ENCODE peak calls at places on chromosomes 13 and 19, in eight cellular contexts. H is H1; J is stimulated activated CD8-positive, alpha-beta memory T cell treated with anti-CD3 and anti-CD28 coated beads, Interleukin-15, amount 100 ng/mL, for 4 hours; O is CD4-positive, CD25-positive, alpha-beta regulatory T cell; A is activated CD4-positive, alpha-beta T cell treated with anti-CD3 and anti-CD28 coated beads, Interleukin-2, amount 50 U/mL, for 48 hours; V is LHCN-M2; X is MM.1S; Z is stimulated activated CD4-positive, alpha-beta T cell treated with anti-CD3 and anti-CD28 coated beads, Interleukin-4, amount 100 ng/mL, for 24 hours. E is an unnamed sample.

GRCh38 chr13:30581582-30581981 is 36.1 kb upstream of the USPL1 start:
- DNase-seq in H (no peak), J (no peak), O (peak), A (no peak), V (peak), X (peak), Z (no peak), E (peak)

GRCh38 chr13:105202384-105202783 is 1333.1 kb downstream of the EFNB2 start:
- DNase-seq in H (no peak), J (no peak), O (no peak), A (no peak), V (peak), X (peak), Z (no peak), E (peak)

GRCh38 chr19:35353635-35354034 is 4.6 kb upstream of the FFAR3 start:
- DNase-seq in H (no peak), J (no peak), O (no peak), A (peak), V (no peak), X (no peak), Z (no peak), E (no peak)

GRCh38 chr19:29687897-29688728 is 22.9 kb downstream of the PLEKHF1 start:
- DNase-seq in H (no peak), J (no peak), O (no peak), A (no peak), V (peak), X (no peak), Z (no peak), E (no peak)

GRCh38 chr13:30256713-30257432 is 50.5 kb downstream of the KATNAL1 start:
- DNase-seq in H (no peak), J (no peak), O (no peak), A (no peak), V (no peak), X (no peak), Z (no peak), E (no peak)

GRCh38 chr19:19517235-19517619 is 1.2 kb downstream of the NDUFA13 start:
- DNase-seq in H (no peak), J (no peak), O (no peak), A (no peak), V (no peak), X (no peak), Z (no peak), E (no peak)

GRCh38 chr13:49584771-49585182 is 581 bp downstream of the RCBTB1 start:
- DNase-seq in H (no peak), J (no peak), O (peak), A (no peak), V (no peak), X (peak), Z (no peak), E (no peak)

GRCh38 chr13:46582190-46582589 is 29.2 kb downstream of the LRCH1 start:
- DNase-seq in H (no peak), J (no peak), O (no peak), A (no peak), V (no peak), X (no peak), Z (no peak), E (no peak)

GRCh38 chr19:51138549-51138979 is 3.5 kb upstream of the SIGLEC7 start:
- DNase-seq in H (no peak), J (no peak), O (no peak), A (no peak), V (no peak), X (no peak), Z (no peak), E (no peak)

GRCh38 chr13:102291587-102292218 is 110.1 kb downstream of the FGF14 start:
- DNase-seq in H (no peak), J (no peak), O (no peak), A (no peak), V (peak), X (no peak), Z (no peak), E (no peak)

GRCh38 chr19:14473915-14474578 is 1.1 kb downstream of the PTGER1 start:
- DNase-seq in H (no peak), J (no peak), O (no peak), A (no peak), V (no peak), X (no peak), Z (no peak), E (no peak)

GRCh38 chr13:90889906-90890305 is 457.6 kb upstream of the MIR17HG start:
- DNase-seq in H (no peak), J (no peak), O (no peak), A (no peak), V (no peak), X (no peak), Z (no peak), E (no peak)

GRCh38 chr19:55075366-55075998 is at the start of gene EPS8L1:
- DNase-seq in H (no peak), J (no peak), O (no peak), A (no peak), V (no peak), X (no peak), Z (no peak), E (no peak)

GRCh38 chr13:113001251-113002140 is 32.5 kb downstream of the MCF2L start:
- DNase-seq in H (no peak), J (no peak), O (no peak), A (no peak), V (peak), X (no peak), Z (no peak), E (no peak)

GRCh38 chr19:34480971-34481821 is at the start of gene WTIP:
- DNase-seq in H (no peak), J (no peak), O (no peak), A (no peak), V (peak), X (no peak), Z (no peak), E (no peak)

GRCh38 chr19:42478765-42479307 is 36.1 kb upstream of the CXCL17 start:
- DNase-seq in H (no peak), J (no peak), O (no peak), A (no peak), V (no peak), X (no peak), Z (no peak), E (no peak)

GRCh38 chr13:75468602-75469001 is 13.4 kb downstream of the TBC1D4 start:
- DNase-seq in H (no peak), J (no peak), O (no peak), A (no peak), V (no peak), X (no peak), Z (no peak), E (no peak)

GRCh38 chr13:36807616-36808015 is 11.4 kb upstream of the RFXAP start:
- DNase-seq in H (no peak), J (no peak), O (no peak), A (no peak), V (peak), X (no peak), Z (no peak), E (no peak)

GRCh38 chr19:16889883-16890460 is 1.2 kb downstream of the F2RL3 start:
- DNase-seq in H (no peak), J (no peak), O (no peak), A (no peak), V (no peak), X (no peak), Z (no peak), E (no peak)

GRCh38 chr19:277581-278165 is 13.5 kb downstream of the PLPP2 start:
- DNase-seq in H (no peak), J (no peak), O (no peak), A (no peak), V (no peak), X (no peak), Z (no peak), E (no peak)

GRCh38 chr19:45179063-45179847 is 671 bp downstream of the BLOC1S3 start:
- DNase-seq in H (no peak), J (no peak), O (peak), A (peak), V (no peak), X (peak), Z (peak), E (peak)

GRCh38 chr13:43848250-43848649 is 31.3 kb downstream of the CCDC122 start:
- DNase-seq in H (no peak), J (no peak), O (no peak), A (no peak), V (peak), X (no peak), Z (no peak), E (no peak)

GRCh38 chr13:100440756-100441421 is 147.7 kb downstream of the GGACT start:
- DNase-seq in H (no peak), J (no peak), O (no peak), A (no peak), V (peak), X (no peak), Z (no peak), E (no peak)

GRCh38 chr13:111474136-111475002 is 153.9 kb downstream of the TEX29 start:
- DNase-seq in H (peak), J (no peak), O (peak), A (no peak), V (peak), X (no peak), Z (no peak), E (no peak)

GRCh38 chr19:14795078-14795721 is 16.8 kb upstream of the ADGRE2 start:
- DNase-seq in H (no peak), J (no peak), O (no peak), A (no peak), V (no peak), X (no peak), Z (no peak), E (no peak)

GRCh38 chr13:55937180-55937579 is 1203.5 kb upstream of the PRR20A start:
- DNase-seq in H (no peak), J (no peak), O (no peak), A (no peak), V (no peak), X (no peak), Z (no peak), E (no peak)

GRCh38 chr19:32674153-32674958 is 624 bp downstream of the ANKRD27 start:
- DNase-seq in H (no peak), J (no peak), O (peak), A (no peak), V (no peak), X (no peak), Z (no peak), E (no peak)

GRCh38 chr19:30071871-30072270 is 129.8 kb downstream of the URI1 start:
- DNase-seq in H (no peak), J (no peak), O (no peak), A (no peak), V (no peak), X (no peak), Z (no peak), E (no peak)

GRCh38 chr19:29753934-29754305 is 38.9 kb upstream of the C19orf12 start:
- DNase-seq in H (no peak), J (no peak), O (no peak), A (no peak), V (no peak), X (no peak), Z (no peak), E (no peak)

GRCh38 chr19:9672893-9673292 is 2.0 kb downstream of the ZNF562 start:
- DNase-seq in H (no peak), J (no peak), O (no peak), A (no peak), V (no peak), X (no peak), Z (no peak), E (no peak)

GRCh38 chr19:4376991-4377781 is 23.2 kb downstream of the SH3GL1 start:
- DNase-seq in H (no peak), J (no peak), O (no peak), A (no peak), V (peak), X (no peak), Z (no peak), E (no peak)